ENCODE peak calls at places on chromosomes 2 and 18, in four cellular contexts. D is HepG2, S is WTC11, Z is K562. T is an unnamed sample.

GRCh38 chr2:226802573-226802972 is 3.0 kb upstream of the IRS1 start:
- DNase-seq in D (peak; percentile 86), S (no peak), Z (peak; percentile 48), T (no peak)

GRCh38 chr2:120401275-120402069 is 55.5 kb downstream of the INHBB start:
- DNase-seq in D (no peak), S (no peak), Z (no peak), T (no peak)

GRCh38 chr2:189402932-189403331 is 38.3 kb upstream of the WDR75 start:
- DNase-seq in D (no peak), S (no peak), Z (no peak), T (no peak)

GRCh38 chr2:121613774-121614173 is 35.5 kb downstream of the CLASP1 start:
- DNase-seq in D (no peak), S (no peak), Z (no peak), T (no peak)

GRCh38 chr18:48806551-48807261 is 144.1 kb downstream of the SMAD7 start:
- DNase-seq in D (no peak), S (peak; percentile 7), Z (no peak), T (no peak)

GRCh38 chr2:10454505-10454904 is 6.4 kb upstream of the ODC1 start:
- DNase-seq in D (no peak), S (no peak), Z (no peak), T (no peak)

GRCh38 chr2:170822885-170823799 is 6.5 kb downstream of the GAD1 start:
- DNase-seq in D (no peak), S (peak; percentile 56), Z (peak; percentile 73), T (no peak)

GRCh38 chr2:156672569-156673270 is 236.5 kb downstream of the GPD2 start:
- DNase-seq in D (no peak), S (no peak), Z (no peak), T (no peak)

GRCh38 chr2:141728886-141729285 is 401.9 kb downstream of the LRP1B start:
- DNase-seq in D (no peak), S (no peak), Z (no peak), T (no peak)

GRCh38 chr2:173397539-173397938 is 42.9 kb downstream of the CDCA7 start:
- DNase-seq in D (no peak), S (no peak), Z (no peak), T (no peak)
- TF ChIP-seq CBFB in D (no peak), S (no peak), Z (no peak), T (no peak)

DNA sequence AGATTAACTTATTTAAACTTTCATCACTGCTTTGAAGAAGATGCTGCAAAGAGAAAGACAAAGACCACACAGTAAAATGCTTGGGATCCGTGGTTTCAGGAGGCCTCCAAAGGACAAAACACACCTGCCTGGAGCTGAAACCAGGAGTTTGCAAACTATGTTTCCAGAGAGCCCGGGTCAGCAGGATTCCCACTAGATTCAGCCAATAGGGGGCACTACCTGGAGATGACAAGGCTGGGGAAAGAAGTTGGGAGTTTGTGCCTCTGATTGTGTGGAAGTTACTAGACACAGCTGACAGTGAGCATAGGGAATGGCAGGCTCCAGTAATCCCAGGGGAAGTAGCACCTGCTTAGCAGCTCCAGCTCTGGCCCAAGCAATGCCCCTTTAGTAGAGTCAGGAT is 169.0 kb upstream of the TRIB2 start:
- DNase-seq in D (no peak), S (peak; percentile 54), Z (peak; percentile 19), T (no peak)
- TF ChIP-seq CTCF in D (no peak), S (no peak), Z (peak; percentile 31), T (no peak)

GRCh38 chr2:233141888-233142287 is 81.7 kb downstream of the INPP5D start:
- DNase-seq in D (no peak), S (no peak), Z (no peak), T (no peak)
- TF ChIP-seq CBFB in D (no peak), S (no peak), Z (no peak), T (no peak)

GRCh38 chr2:62801814-62802524 is 96.5 kb downstream of the EHBP1 start:
- DNase-seq in D (no peak), S (no peak), Z (no peak), T (no peak)
- TF ChIP-seq CTCF in D (no peak), S (no peak), Z (no peak), T (no peak)

GRCh38 chr2:11590193-11590592 is 56.3 kb downstream of the GREB1 start:
- DNase-seq in D (no peak), S (no peak), Z (no peak), T (no peak)

GRCh38 chr2:11585071-11585470 is 51.2 kb downstream of the GREB1 start:
- DNase-seq in D (no peak), S (no peak), Z (no peak), T (no peak)

GRCh38 chr2:11589316-11589940 is 55.6 kb downstream of the GREB1 start:
- DNase-seq in D (no peak), S (peak; percentile 40), Z (no peak), T (no peak)

GRCh38 chr2:11584530-11585056 is 50.7 kb downstream of the GREB1 start:
- DNase-seq in D (no peak), S (no peak), Z (no peak), T (no peak)

DNA sequence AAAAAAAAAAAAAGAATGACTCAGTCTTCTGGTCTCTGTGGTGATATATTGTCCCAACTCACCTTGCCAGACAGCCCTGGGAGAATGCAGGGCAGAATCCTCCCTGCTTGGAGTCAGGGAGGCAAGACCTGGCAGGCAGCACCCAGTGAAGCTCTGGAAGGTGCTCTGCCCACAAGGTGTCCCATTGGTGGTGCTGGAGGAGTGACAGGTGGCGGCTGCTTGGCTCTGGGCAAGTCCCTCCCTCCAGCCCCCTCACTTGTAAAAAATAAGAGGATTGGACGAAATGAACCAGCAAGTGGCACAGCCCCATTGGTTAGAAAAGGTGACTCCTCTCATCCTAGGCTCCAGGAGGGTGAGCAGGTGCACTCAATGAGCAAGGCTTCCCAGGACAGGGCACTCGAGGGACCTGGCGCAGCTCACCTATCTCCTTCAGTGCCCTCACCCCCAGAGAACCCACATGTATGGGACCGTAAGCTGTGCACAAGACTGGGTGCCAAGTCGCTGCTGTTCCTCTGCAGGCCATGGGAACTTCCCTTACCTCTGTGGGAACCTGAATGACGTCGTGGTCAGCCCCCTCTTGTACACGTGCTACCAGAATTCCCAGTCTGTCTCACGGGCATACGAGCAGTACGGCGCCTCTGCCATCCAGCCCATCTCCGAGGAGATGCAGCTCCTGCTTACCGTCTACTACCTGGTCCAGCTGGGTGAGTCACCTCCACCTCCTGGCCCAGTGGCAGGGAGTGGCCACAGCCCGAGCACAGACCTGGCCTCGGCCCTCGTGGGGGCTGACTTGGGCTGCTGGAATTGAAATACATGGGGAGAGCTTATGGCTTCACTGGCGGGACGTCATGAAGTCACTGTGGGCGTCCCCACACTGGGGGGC is 54.6 kb downstream of the GREB1 start:
- DNase-seq in D (no peak), S (no peak), Z (no peak), T (no peak)
- TF ChIP-seq CBFB in D (no peak), S (no peak), Z (no peak), T (no peak)

DNA sequence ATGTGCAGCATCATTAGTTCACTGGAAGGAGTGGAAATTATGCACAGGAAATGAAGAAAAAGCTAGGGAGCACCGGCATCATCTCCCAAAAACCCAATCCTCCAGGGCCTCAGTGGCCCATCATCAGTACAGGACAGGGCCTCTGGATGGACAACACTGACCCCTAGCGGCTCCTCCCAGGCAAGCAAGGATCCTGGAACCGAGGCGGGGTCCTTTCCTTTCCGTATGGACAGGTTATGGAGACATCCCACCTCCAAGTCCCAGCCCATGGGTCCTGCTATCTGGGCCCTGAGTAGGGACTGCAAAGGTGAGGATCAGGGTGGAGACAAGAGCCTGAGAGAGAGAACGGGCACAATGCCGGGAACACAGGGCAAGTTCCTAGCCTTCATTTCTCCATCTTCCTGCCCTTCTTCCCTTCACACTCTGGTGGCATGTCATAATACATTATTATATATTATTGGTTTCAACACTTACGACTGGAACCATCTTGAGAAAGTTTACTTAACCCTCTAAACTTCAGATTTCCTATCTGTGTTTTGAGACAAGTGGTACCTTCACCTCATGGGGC is 68.2 kb downstream of the ZNF516 start:
- DNase-seq in D (peak; percentile 14), S (peak; percentile 87), Z (peak; percentile 60), T (no peak)
- TF ChIP-seq CTCF in D (peak; percentile 75), S (peak; percentile 84), Z (peak; percentile 52), T (peak; percentile 52)

GRCh38 chr2:167181134-167181533 is 292.9 kb downstream of the XIRP2 start:
- DNase-seq in D (peak; percentile 23), S (no peak), Z (no peak), T (no peak)
- TF ChIP-seq CBFB in D (no peak), S (no peak), Z (no peak), T (no peak)

GRCh38 chr2:2142350-2142749 is 188.7 kb downstream of the MYT1L start:
- DNase-seq in D (no peak), S (no peak), Z (no peak), T (no peak)
- TF ChIP-seq CTCF in D (peak; percentile 55), S (no peak), Z (no peak), T (no peak)

GRCh38 chr2:217618744-217619143 is 384.1 kb downstream of the TNS1 start:
- DNase-seq in D (no peak), S (no peak), Z (no peak), T (no peak)

GRCh38 chr2:217622205-217622621 is 380.6 kb downstream of the TNS1 start:
- DNase-seq in D (peak; percentile 85), S (peak; percentile 23), Z (no peak), T (no peak)

GRCh38 chr2:217623513-217623912 is 379.3 kb downstream of the TNS1 start:
- DNase-seq in D (no peak), S (no peak), Z (no peak), T (no peak)

GRCh38 chr2:217622664-217623063 is 380.1 kb downstream of the TNS1 start:
- DNase-seq in D (no peak), S (no peak), Z (no peak), T (no peak)

DNA sequence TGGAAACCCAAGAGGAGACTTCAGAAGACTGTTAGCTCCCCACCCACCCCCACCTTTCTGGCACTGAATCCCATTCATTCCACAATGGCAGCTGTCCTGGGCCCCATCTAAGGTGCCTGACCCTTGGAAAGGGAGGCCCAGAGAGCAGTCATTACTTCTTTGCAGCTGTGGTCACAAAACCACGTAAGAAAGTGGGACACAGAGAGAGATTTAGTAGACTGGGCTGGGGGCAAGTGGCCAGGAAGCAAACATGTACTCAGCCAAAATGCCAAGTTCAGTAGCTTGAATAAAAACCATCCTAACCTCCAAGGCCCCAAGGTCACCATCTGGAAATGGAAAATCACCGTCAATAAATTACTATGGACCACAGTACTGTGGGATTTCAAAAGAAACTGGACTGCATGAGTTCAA is 381.4 kb downstream of the TNS1 start:
- DNase-seq in D (no peak), S (no peak), Z (no peak), T (no peak)
- TF ChIP-seq CBFB in D (no peak), S (no peak), Z (no peak), T (no peak)

DNA sequence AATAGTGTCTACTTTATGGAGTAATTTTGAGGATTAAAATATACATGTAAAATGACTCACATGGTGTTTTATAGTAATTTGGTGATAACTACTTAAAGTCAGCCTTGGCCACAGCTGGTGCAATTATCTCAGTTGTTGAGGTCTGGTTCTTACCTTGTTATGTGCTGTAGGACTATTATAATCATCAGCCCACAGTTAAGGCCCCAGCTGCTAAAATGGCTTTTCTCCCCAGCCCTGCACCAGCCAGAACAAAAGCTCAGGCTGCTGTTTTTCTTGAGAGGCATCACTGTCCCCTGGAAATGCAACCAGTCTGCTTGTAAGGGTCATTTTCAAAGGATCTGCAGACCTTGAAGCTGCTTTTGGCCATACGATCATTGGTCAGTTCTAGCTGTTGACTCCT is 283.3 kb upstream of the THUMPD2 start:
- DNase-seq in D (no peak), S (no peak), Z (no peak), T (no peak)
- TF ChIP-seq CTCF in D (no peak), S (no peak), Z (no peak), T (no peak)